ENCODE peak calls at places on chromosomes 4 and X, in seven cellular contexts. One of them, this sample, is unnamed.

GRCh38 chr4:1015179-1015578 is 3.8 kb downstream of the FGFRL1 start:
- DNase-seq in lower lobe of right lung: no peak
- DNase-seq in CD4-positive, alpha-beta T cell: no peak
- DNase-seq in body of pancreas: no peak
- DNase-seq in HCT116: no peak
- DNase-seq in neural crest cell: peak
- DNase-seq in HFF-Myc: no peak
- DNase-seq in this sample: no peak

GRCh38 chr4:167290684-167291083 is 56.4 kb upstream of the SPOCK3 start:
- DNase-seq in CD4-positive, alpha-beta T cell: no peak
- DNase-seq in lower lobe of right lung: no peak
- DNase-seq in HFF-Myc: no peak
- DNase-seq in neural crest cell: no peak
- DNase-seq in body of pancreas: no peak
- DNase-seq in HCT116: peak
- DNase-seq in this sample: no peak

GRCh38 chrX:20665441-20665840 is 398.7 kb upstream of the RPS6KA3 start:
- DNase-seq in body of pancreas: no peak
- DNase-seq in lower lobe of right lung: no peak
- DNase-seq in HFF-Myc: no peak
- DNase-seq in CD4-positive, alpha-beta T cell: no peak
- DNase-seq in neural crest cell: no peak
- DNase-seq in HCT116: no peak
- DNase-seq in this sample: no peak

GRCh38 chr4:53280846-53281245 is 85.0 kb downstream of the SCFD2 start:
- DNase-seq in HCT116: no peak
- DNase-seq in body of pancreas: no peak
- DNase-seq in neural crest cell: no peak
- DNase-seq in HFF-Myc: no peak
- DNase-seq in lower lobe of right lung: no peak
- DNase-seq in CD4-positive, alpha-beta T cell: no peak
- DNase-seq in this sample: no peak

GRCh38 chrX:46597774-46598173 is 24.2 kb downstream of the CHST7 start:
- DNase-seq in HFF-Myc: no peak
- DNase-seq in lower lobe of right lung: no peak
- DNase-seq in HCT116: no peak
- DNase-seq in neural crest cell: no peak
- DNase-seq in CD4-positive, alpha-beta T cell: no peak
- DNase-seq in body of pancreas: no peak
- DNase-seq in this sample: no peak

GRCh38 chrX:136754641-136755040 is 26.1 kb downstream of the ARHGEF6 start:
- DNase-seq in HCT116: no peak
- DNase-seq in lower lobe of right lung: no peak
- DNase-seq in neural crest cell: no peak
- DNase-seq in CD4-positive, alpha-beta T cell: peak
- DNase-seq in HFF-Myc: no peak
- DNase-seq in body of pancreas: peak
- DNase-seq in this sample: peak

GRCh38 chrX:155246748-155247147 is 17.5 kb downstream of the RAB39B start:
- DNase-seq in HCT116: no peak
- DNase-seq in lower lobe of right lung: no peak
- DNase-seq in neural crest cell: no peak
- DNase-seq in HFF-Myc: no peak
- DNase-seq in body of pancreas: no peak
- DNase-seq in CD4-positive, alpha-beta T cell: no peak
- DNase-seq in this sample: no peak

GRCh38 chrX:110992611-110993010 is 103.4 kb upstream of the PAK3 start:
- DNase-seq in CD4-positive, alpha-beta T cell: peak
- DNase-seq in neural crest cell: peak
- DNase-seq in HFF-Myc: no peak
- DNase-seq in body of pancreas: peak
- DNase-seq in lower lobe of right lung: no peak
- DNase-seq in HCT116: no peak
- DNase-seq in this sample: peak

GRCh38 chrX:97704474-97704873 is 820.8 kb downstream of the RPA4 start:
- DNase-seq in body of pancreas: no peak
- DNase-seq in lower lobe of right lung: no peak
- DNase-seq in CD4-positive, alpha-beta T cell: no peak
- DNase-seq in neural crest cell: no peak
- DNase-seq in HCT116: no peak
- DNase-seq in HFF-Myc: no peak
- DNase-seq in this sample: no peak

GRCh38 chr4:1748465-1748995 is 27.2 kb downstream of the TACC3 start:
- DNase-seq in lower lobe of right lung: peak
- DNase-seq in CD4-positive, alpha-beta T cell: peak
- DNase-seq in HCT116: peak
- DNase-seq in neural crest cell: peak
- DNase-seq in body of pancreas: peak
- DNase-seq in HFF-Myc: peak
- DNase-seq in this sample: peak

GRCh38 chr4:1595789-1596325 is 88.3 kb downstream of the FAM53A start:
- DNase-seq in CD4-positive, alpha-beta T cell: no peak
- DNase-seq in HCT116: no peak
- DNase-seq in neural crest cell: no peak
- DNase-seq in body of pancreas: no peak
- DNase-seq in HFF-Myc: no peak
- DNase-seq in lower lobe of right lung: peak
- DNase-seq in this sample: no peak

GRCh38 chr4:1172971-1173757 is 781 bp upstream of the SPON2 start:
- DNase-seq in CD4-positive, alpha-beta T cell: no peak
- DNase-seq in neural crest cell: no peak
- DNase-seq in HCT116: no peak
- DNase-seq in lower lobe of right lung: no peak
- DNase-seq in body of pancreas: peak
- DNase-seq in HFF-Myc: no peak
- DNase-seq in this sample: no peak

GRCh38 chrX:19810809-19811208 is 76.6 kb downstream of the SH3KBP1 start:
- DNase-seq in HCT116: no peak
- DNase-seq in HFF-Myc: no peak
- DNase-seq in lower lobe of right lung: no peak
- DNase-seq in neural crest cell: no peak
- DNase-seq in CD4-positive, alpha-beta T cell: no peak
- DNase-seq in body of pancreas: no peak
- DNase-seq in this sample: no peak

GRCh38 chr4:185142911-185143595 is at the start of gene SLC25A4:
- DNase-seq in HCT116: peak
- DNase-seq in HFF-Myc: no peak
- DNase-seq in body of pancreas: peak
- DNase-seq in lower lobe of right lung: peak
- DNase-seq in neural crest cell: peak
- DNase-seq in CD4-positive, alpha-beta T cell: peak
- DNase-seq in this sample: peak
- TF ChIP-seq CTCF in HCT116: peak
- TF ChIP-seq CTCF in HFF-Myc: peak
- TF ChIP-seq CTCF in body of pancreas: peak
- TF ChIP-seq CTCF in lower lobe of right lung: peak
- TF ChIP-seq CTCF in neural crest cell: peak
- TF ChIP-seq CTCF in CD4-positive, alpha-beta T cell: peak
- TF ChIP-seq CTCF in this sample: peak

GRCh38 chrX:118631586-118631985 is 95.8 kb upstream of the IL13RA1 start:
- DNase-seq in HFF-Myc: no peak
- DNase-seq in neural crest cell: no peak
- DNase-seq in CD4-positive, alpha-beta T cell: no peak
- DNase-seq in lower lobe of right lung: no peak
- DNase-seq in HCT116: no peak
- DNase-seq in body of pancreas: no peak
- DNase-seq in this sample: no peak

GRCh38 chrX:118630843-118631242 is 96.6 kb upstream of the IL13RA1 start:
- DNase-seq in CD4-positive, alpha-beta T cell: no peak
- DNase-seq in HFF-Myc: no peak
- DNase-seq in HCT116: no peak
- DNase-seq in body of pancreas: no peak
- DNase-seq in neural crest cell: no peak
- DNase-seq in lower lobe of right lung: no peak
- DNase-seq in this sample: no peak

GRCh38 chrX:118632862-118633261 is 94.5 kb upstream of the IL13RA1 start:
- DNase-seq in neural crest cell: no peak
- DNase-seq in HCT116: no peak
- DNase-seq in body of pancreas: no peak
- DNase-seq in HFF-Myc: no peak
- DNase-seq in CD4-positive, alpha-beta T cell: no peak
- DNase-seq in lower lobe of right lung: no peak
- DNase-seq in this sample: no peak

GRCh38 chrX:118626346-118626745 is 101.1 kb upstream of the IL13RA1 start:
- DNase-seq in neural crest cell: no peak
- DNase-seq in lower lobe of right lung: no peak
- DNase-seq in CD4-positive, alpha-beta T cell: no peak
- DNase-seq in HCT116: no peak
- DNase-seq in body of pancreas: no peak
- DNase-seq in HFF-Myc: no peak
- DNase-seq in this sample: no peak

DNA sequence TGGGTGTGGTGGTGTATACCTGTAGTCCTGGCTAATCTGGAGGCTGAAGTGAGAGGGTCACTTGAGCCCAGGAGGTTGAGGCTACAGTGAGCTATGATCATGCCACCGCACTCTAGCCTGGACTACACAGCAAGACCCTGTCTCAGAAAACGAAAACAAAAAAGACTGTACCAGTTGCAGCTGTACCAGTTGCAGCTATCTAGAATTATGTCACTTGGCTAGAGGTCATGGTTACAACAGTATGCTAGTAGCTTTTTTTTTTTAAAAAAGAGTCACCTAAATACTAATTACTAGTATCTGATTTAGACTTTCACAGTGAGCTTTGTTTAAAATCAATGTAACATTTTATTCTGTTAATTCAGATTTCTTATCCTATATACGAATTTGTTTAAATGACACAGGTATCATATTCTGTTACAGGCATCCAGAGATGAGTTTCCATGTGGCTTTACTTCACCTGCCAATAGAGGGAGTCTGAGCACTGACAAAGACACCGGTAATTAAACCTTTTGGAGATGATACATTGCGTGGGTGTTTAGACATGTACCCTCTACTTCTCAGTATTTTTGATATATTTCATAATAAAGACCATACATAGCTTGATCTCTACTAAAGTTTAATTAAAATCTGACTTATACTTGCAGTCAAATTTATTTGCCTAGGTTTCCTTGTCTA is 100.2 kb upstream of the IL13RA1 start:
- DNase-seq in HCT116: no peak
- DNase-seq in body of pancreas: no peak
- DNase-seq in neural crest cell: no peak
- DNase-seq in CD4-positive, alpha-beta T cell: no peak
- DNase-seq in lower lobe of right lung: no peak
- DNase-seq in HFF-Myc: no peak
- DNase-seq in this sample: no peak
- TF ChIP-seq CTCF in HCT116: peak
- TF ChIP-seq CTCF in body of pancreas: no peak
- TF ChIP-seq CTCF in neural crest cell: peak
- TF ChIP-seq CTCF in CD4-positive, alpha-beta T cell: no peak
- TF ChIP-seq CTCF in lower lobe of right lung: no peak
- TF ChIP-seq CTCF in HFF-Myc: peak
- TF ChIP-seq CTCF in this sample: peak

GRCh38 chr4:16582526-16582925 is 315.9 kb downstream of the LDB2 start:
- DNase-seq in neural crest cell: no peak
- DNase-seq in body of pancreas: no peak
- DNase-seq in CD4-positive, alpha-beta T cell: no peak
- DNase-seq in HFF-Myc: no peak
- DNase-seq in HCT116: no peak
- DNase-seq in lower lobe of right lung: no peak
- DNase-seq in this sample: peak
- TF ChIP-seq CTCF in neural crest cell: no peak
- TF ChIP-seq CTCF in body of pancreas: no peak
- TF ChIP-seq CTCF in CD4-positive, alpha-beta T cell: no peak
- TF ChIP-seq CTCF in HFF-Myc: peak
- TF ChIP-seq CTCF in HCT116: peak
- TF ChIP-seq CTCF in lower lobe of right lung: no peak
- TF ChIP-seq CTCF in this sample: no peak

GRCh38 chrX:5916945-5917344 is 311.7 kb downstream of the NLGN4X start:
- DNase-seq in lower lobe of right lung: no peak
- DNase-seq in HCT116: no peak
- DNase-seq in CD4-positive, alpha-beta T cell: no peak
- DNase-seq in HFF-Myc: no peak
- DNase-seq in neural crest cell: no peak
- DNase-seq in body of pancreas: no peak
- DNase-seq in this sample: peak
- TF ChIP-seq CTCF in lower lobe of right lung: no peak
- TF ChIP-seq CTCF in HCT116: no peak
- TF ChIP-seq CTCF in CD4-positive, alpha-beta T cell: no peak
- TF ChIP-seq CTCF in HFF-Myc: no peak
- TF ChIP-seq CTCF in neural crest cell: peak
- TF ChIP-seq CTCF in body of pancreas: no peak
- TF ChIP-seq CTCF in this sample: no peak

GRCh38 chrX:57932266-57932665 is 22.0 kb upstream of the ZXDA start:
- DNase-seq in body of pancreas: no peak
- DNase-seq in lower lobe of right lung: no peak
- DNase-seq in neural crest cell: no peak
- DNase-seq in CD4-positive, alpha-beta T cell: no peak
- DNase-seq in HFF-Myc: no peak
- DNase-seq in HCT116: no peak
- DNase-seq in this sample: no peak

GRCh38 chrX:57925806-57926205 is 15.5 kb upstream of the ZXDA start:
- DNase-seq in body of pancreas: no peak
- DNase-seq in HCT116: no peak
- DNase-seq in CD4-positive, alpha-beta T cell: no peak
- DNase-seq in lower lobe of right lung: no peak
- DNase-seq in neural crest cell: no peak
- DNase-seq in HFF-Myc: no peak
- DNase-seq in this sample: no peak

GRCh38 chrX:57933321-57933720 is 23.1 kb upstream of the ZXDA start:
- DNase-seq in HFF-Myc: no peak
- DNase-seq in lower lobe of right lung: no peak
- DNase-seq in neural crest cell: no peak
- DNase-seq in CD4-positive, alpha-beta T cell: no peak
- DNase-seq in body of pancreas: no peak
- DNase-seq in HCT116: no peak
- DNase-seq in this sample: no peak

GRCh38 chrX:57930051-57930450 is 19.8 kb upstream of the ZXDA start:
- DNase-seq in CD4-positive, alpha-beta T cell: no peak
- DNase-seq in body of pancreas: no peak
- DNase-seq in HFF-Myc: no peak
- DNase-seq in HCT116: no peak
- DNase-seq in neural crest cell: no peak
- DNase-seq in lower lobe of right lung: no peak
- DNase-seq in this sample: no peak

GRCh38 chrX:57929373-57929772 is 19.1 kb upstream of the ZXDA start:
- DNase-seq in HCT116: peak
- DNase-seq in CD4-positive, alpha-beta T cell: no peak
- DNase-seq in HFF-Myc: no peak
- DNase-seq in neural crest cell: no peak
- DNase-seq in body of pancreas: no peak
- DNase-seq in lower lobe of right lung: no peak
- DNase-seq in this sample: no peak
- TF ChIP-seq CTCF in HCT116: peak
- TF ChIP-seq CTCF in CD4-positive, alpha-beta T cell: peak
- TF ChIP-seq CTCF in HFF-Myc: peak
- TF ChIP-seq CTCF in neural crest cell: no peak
- TF ChIP-seq CTCF in body of pancreas: peak
- TF ChIP-seq CTCF in lower lobe of right lung: peak
- TF ChIP-seq CTCF in this sample: peak